ENCODE peak calls at places on chromosomes 2 and 18, in four cellular contexts. L is K562, T is HL-60, K is GM12878. N is an unnamed sample.

GRCh38 chr18:78794031-78794430 is 185.6 kb upstream of the SALL3 start:
- DNase-seq in T (no peak), K (no peak), L (no peak), N (no peak)

GRCh38 chr2:228720895-228721294 is 539.4 kb upstream of the SPHKAP start:
- DNase-seq in K (no peak), T (no peak), L (no peak), N (no peak)

GRCh38 chr18:75161629-75162028 is 47.3 kb downstream of the PTGR3 start:
- DNase-seq in K (no peak), L (peak; percentile 24), T (peak; percentile 82), N (no peak)

GRCh38 chr18:36427369-36427768 is 129.9 kb downstream of the FHOD3 start:
- DNase-seq in K (no peak), T (no peak), L (no peak), N (no peak)

GRCh38 chr18:80109676-80110078 is 615 bp downstream of the ADNP2 start:
- DNase-seq in K (no peak), T (peak; percentile 24), L (peak; percentile 56), N (peak; percentile 43)

GRCh38 chr18:6221602-6222014 is 193.1 kb downstream of the L3MBTL4 start:
- DNase-seq in T (no peak), K (no peak), L (no peak), N (no peak)

GRCh38 chr2:8049851-8050571 is 631.8 kb upstream of the ID2 start:
- DNase-seq in T (no peak), L (no peak), K (peak; percentile 79), N (no peak)

GRCh38 chr2:208142255-208142924 is 3.6 kb downstream of the CRYGB start:
- DNase-seq in K (no peak), T (no peak), L (no peak), N (no peak)

GRCh38 chr2:42924436-42924897 is 132.1 kb upstream of the HAAO start:
- DNase-seq in K (no peak), T (no peak), L (no peak), N (no peak)

GRCh38 chr2:123303735-123304134 is 721.4 kb upstream of the CNTNAP5 start:
- DNase-seq in K (no peak), L (no peak), T (no peak), N (no peak)

GRCh38 chr2:126663184-126663963 is 7.4 kb downstream of the GYPC start:
- DNase-seq in L (no peak), T (no peak), K (no peak), N (no peak)

GRCh38 chr2:69789129-69789528 is 40.3 kb upstream of the GMCL1 start:
- DNase-seq in K (no peak), L (no peak), T (no peak), N (no peak)

GRCh38 chr2:230877737-230878598 is 13.2 kb downstream of the ITM2C start:
- DNase-seq in L (no peak), K (no peak), T (peak; percentile 87), N (no peak)

GRCh38 chr18:45026162-45026561 is 345.5 kb downstream of the SETBP1 start:
- DNase-seq in K (no peak), L (no peak), T (no peak), N (no peak)

GRCh38 chr18:24567199-24567598 is 106.8 kb downstream of the HRH4 start:
- DNase-seq in L (no peak), K (no peak), T (no peak), N (no peak)

GRCh38 chr2:10580170-10580539 is 109.6 kb downstream of the NOL10 start:
- DNase-seq in L (no peak), T (no peak), K (no peak), N (no peak)

GRCh38 chr18:47560693-47561092 is 309.2 kb upstream of the SKOR2 start:
- DNase-seq in L (no peak), K (no peak), T (no peak), N (no peak)

GRCh38 chr18:75491361-75491760 is 63.9 kb upstream of the SMIM21 start:
- DNase-seq in L (no peak), K (no peak), T (no peak), N (no peak)

GRCh38 chr2:143171817-143172216 is 42.6 kb downstream of the ARHGAP15 start:
- DNase-seq in K (no peak), L (no peak), T (no peak), N (no peak)

GRCh38 chr2:145158051-145158586 is 638.2 kb upstream of the ZEB2 start:
- DNase-seq in T (peak; percentile 11), K (no peak), L (no peak), N (no peak)

GRCh38 chr2:203534486-203535077 is 519 bp downstream of the RAPH1 start:
- DNase-seq in T (no peak), L (peak; percentile 14), K (no peak), N (peak; percentile 18)

GRCh38 chr2:85854166-85854509 is 34.7 kb downstream of the ST3GAL5 start:
- DNase-seq in T (no peak), K (no peak), L (no peak), N (no peak)

GRCh38 chr2:191866195-191866594 is 19.3 kb upstream of the CAVIN2 start:
- DNase-seq in L (no peak), T (no peak), K (no peak), N (no peak)

GRCh38 chr2:228135300-228135699 is 46.2 kb downstream of the SPHKAP start:
- DNase-seq in K (no peak), T (no peak), L (no peak), N (no peak)

GRCh38 chr2:46988230-46988629 is 72.6 kb upstream of the MCFD2 start:
- DNase-seq in K (no peak), L (no peak), T (no peak), N (no peak)

GRCh38 chr18:57299931-57300330 is 52.4 kb upstream of the ST8SIA3 start:
- DNase-seq in T (no peak), L (no peak), K (no peak), N (no peak)

GRCh38 chr2:74552914-74553811 is 579 bp downstream of the LOXL3 start:
- DNase-seq in L (peak; percentile 27), K (no peak), T (no peak), N (no peak)

GRCh38 chr2:207871506-207871905 is 101.8 kb upstream of the FZD5 start:
- DNase-seq in L (no peak), T (no peak), K (no peak), N (no peak)

GRCh38 chr2:230751062-230751461 is 38.4 kb downstream of the CAB39 start:
- DNase-seq in K (no peak), T (no peak), L (no peak), N (peak; percentile 12)

GRCh38 chr2:233404227-233404626 is 49.9 kb downstream of the DGKD start:
- DNase-seq in K (no peak), L (peak; percentile 43), T (peak; percentile 46), N (no peak)

GRCh38 chr2:220935789-220936321 is 636.2 kb downstream of the EPHA4 start:
- DNase-seq in L (no peak), T (no peak), K (peak; percentile 3), N (no peak)

GRCh38 chr2:28375742-28376631 is 16.7 kb upstream of the FOSL2 start:
- DNase-seq in K (no peak), L (no peak), T (no peak), N (no peak)

GRCh38 chr18:58887613-58887963 is 22.9 kb downstream of the ZNF532 start:
- DNase-seq in K (peak; percentile 51), L (peak; percentile 9), T (peak; percentile 95), N (no peak)

GRCh38 chr2:12587729-12588522 is 128.8 kb upstream of the TRIB2 start:
- DNase-seq in T (peak; percentile 38), K (peak; percentile 49), L (no peak), N (no peak)

GRCh38 chr18:8450898-8451665 is 158.2 kb upstream of the RAB12 start:
- DNase-seq in K (no peak), L (no peak), T (no peak), N (no peak)

GRCh38 chr2:237235383-237236095 is 149.8 kb downstream of the COPS8 start:
- DNase-seq in K (no peak), T (no peak), L (no peak), N (no peak)

DNA sequence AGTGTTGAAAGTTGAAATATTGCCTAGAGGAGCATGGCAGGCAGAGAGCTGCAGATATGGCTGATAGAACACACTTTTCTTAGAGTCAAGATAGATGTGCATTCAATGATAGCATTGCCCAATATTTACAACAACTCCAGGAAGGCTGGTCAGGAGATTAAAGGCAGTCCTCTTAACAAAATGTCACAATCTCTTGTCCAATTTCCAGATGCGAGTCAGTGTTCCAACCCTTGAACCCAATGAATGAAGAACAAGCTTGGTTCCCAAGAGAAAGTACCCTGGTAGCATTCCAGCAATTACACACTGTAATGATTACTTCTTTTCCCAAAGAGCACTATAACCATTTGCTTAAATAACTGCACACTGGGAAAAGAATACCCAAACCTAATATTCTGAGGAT is 839.4 kb upstream of the VRK2 start:
- DNase-seq in K (no peak), L (no peak), T (no peak), N (no peak)
- TF ChIP-seq SPI1 in K (no peak), L (no peak), T (no peak), N (no peak)

DNA sequence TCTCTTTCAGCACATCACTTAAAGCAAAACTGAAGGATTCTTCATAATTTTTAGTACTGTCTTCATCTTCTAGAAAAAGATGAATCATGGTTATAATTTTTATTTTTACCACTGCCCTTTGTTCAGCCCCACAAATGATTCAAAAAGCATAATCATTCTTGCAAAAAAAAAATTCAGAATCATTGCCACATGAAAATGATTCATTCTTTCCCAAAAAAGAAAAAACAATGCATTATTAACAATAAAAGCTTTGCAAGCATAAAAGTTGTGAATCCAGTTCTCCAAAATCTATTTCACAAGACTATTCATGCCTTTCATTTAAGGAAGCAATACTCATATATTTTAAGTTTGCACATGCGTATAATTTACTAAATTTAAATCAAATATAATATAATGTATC is 204.8 kb downstream of the RBM43 start:
- DNase-seq in K (no peak), L (no peak), T (no peak), N (no peak)
- TF ChIP-seq SPI1 in K (no peak), L (no peak), T (no peak), N (no peak)

GRCh38 chr2:190649798-190650390 is 1.0 kb downstream of the NAB1 start:
- DNase-seq in L (no peak), T (peak; percentile 36), K (no peak), N (no peak)
- TF ChIP-seq SPI1 in L (no peak), T (peak; percentile 34), K (peak; percentile 12), N (no peak)

GRCh38 chr18:54250846-54251251 is 18.5 kb upstream of the POLI start:
- DNase-seq in L (no peak), T (no peak), K (peak; percentile 54), N (no peak)

GRCh38 chr18:54242327-54242726 is 17.9 kb upstream of the MBD2 start:
- DNase-seq in K (no peak), L (no peak), T (no peak), N (no peak)

GRCh38 chr18:54251606-54252400 is 17.5 kb upstream of the POLI start:
- DNase-seq in T (no peak), L (no peak), K (no peak), N (no peak)

GRCh38 chr18:54247488-54248175 is 21.7 kb upstream of the POLI start:
- DNase-seq in L (no peak), K (no peak), T (no peak), N (no peak)
- TF ChIP-seq SPI1 in L (no peak), K (no peak), T (no peak), N (no peak)

GRCh38 chr2:112061299-112061698 is 6.2 kb downstream of the TMEM87B start:
- DNase-seq in K (no peak), L (no peak), T (no peak), N (no peak)

GRCh38 chr2:112065486-112065885 is 10.4 kb downstream of the TMEM87B start:
- DNase-seq in L (no peak), T (no peak), K (no peak), N (no peak)

GRCh38 chr2:112062894-112063293 is 7.8 kb downstream of the TMEM87B start:
- DNase-seq in L (no peak), K (no peak), T (no peak), N (no peak)

GRCh38 chr2:112061840-112062239 is 6.8 kb downstream of the TMEM87B start:
- DNase-seq in K (no peak), T (no peak), L (no peak), N (no peak)

GRCh38 chr2:112065966-112066365 is 10.9 kb downstream of the TMEM87B start:
- DNase-seq in K (no peak), T (no peak), L (no peak), N (no peak)
- TF ChIP-seq SPI1 in K (no peak), T (no peak), L (no peak), N (no peak)

N was measured in GM12891.